ENCODE peak calls at places on chromosomes 12 and 14, in seven cellular contexts. M, Q, W, J, T, N and H are unnamed samples.

GRCh38 chr14:65156568-65157366 is 54.5 kb upstream of the MAX start:
- DNase-seq in M (peak; percentile 44), Q (peak; percentile 46), W (no peak), J (peak; percentile 54), T (peak; percentile 14), N (no peak), H (peak; percentile 47)

GRCh38 chr12:51217133-51217967 is 512 bp downstream of the POU6F1 start:
- DNase-seq in M (peak; percentile 69), Q (peak; percentile 44), W (peak; percentile 47), J (peak; percentile 82), T (peak; percentile 36), N (peak; percentile 59), H (peak; percentile 72)

GRCh38 chr14:51783765-51784164 is 76.6 kb upstream of the GNG2 start:
- DNase-seq in M (no peak), Q (peak; percentile 56), W (no peak), J (no peak), T (no peak), N (no peak), H (no peak)

GRCh38 chr12:12714276-12715001 is 2.7 kb upstream of the CDKN1B start:
- DNase-seq in M (peak; percentile 55), Q (peak; percentile 57), W (peak; percentile 68), J (peak; percentile 84), T (no peak), N (peak; percentile 20), H (peak; percentile 45)

GRCh38 chr12:109758406-109759075 is 44.9 kb downstream of the FAM222A start:
- DNase-seq in M (no peak), Q (no peak), W (no peak), J (no peak), T (no peak), N (peak; percentile 10), H (no peak)

GRCh38 chr12:130519-130918 is 64.0 kb downstream of the IQSEC3 start:
- DNase-seq in M (no peak), Q (no peak), W (no peak), J (no peak), T (no peak), N (no peak), H (no peak)

GRCh38 chr12:90543841-90544240 is 411.1 kb downstream of the CCER1 start:
- DNase-seq in M (no peak), Q (no peak), W (no peak), J (no peak), T (no peak), N (no peak), H (no peak)

GRCh38 chr12:47360771-47361388 is 281.1 kb upstream of the AMIGO2 start:
- DNase-seq in M (no peak), Q (peak; percentile 15), W (no peak), J (no peak), T (no peak), N (no peak), H (no peak)

GRCh38 chr12:62658910-62659309 is 192.3 kb downstream of the MON2 start:
- DNase-seq in M (no peak), Q (no peak), W (no peak), J (no peak), T (no peak), N (no peak), H (no peak)

GRCh38 chr14:63663428-63664142 is 21.9 kb upstream of the WDR89 start:
- DNase-seq in M (peak; percentile 61), Q (no peak), W (peak; percentile 18), J (no peak), T (no peak), N (peak; percentile 65), H (no peak)

GRCh38 chr12:112855375-112855774 is 51.4 kb upstream of the OAS1 start:
- DNase-seq in M (no peak), Q (no peak), W (peak; percentile 66), J (no peak), T (no peak), N (peak; percentile 47), H (no peak)

GRCh38 chr12:16307843-16308475 is 30.5 kb upstream of the SLC15A5 start:
- DNase-seq in M (no peak), Q (no peak), W (no peak), J (no peak), T (no peak), N (no peak), H (no peak)

GRCh38 chr12:126811401-126811800 is 1455.6 kb upstream of the TMEM132C start:
- DNase-seq in M (no peak), Q (no peak), W (no peak), J (no peak), T (no peak), N (no peak), H (no peak)

GRCh38 chr12:57242329-57242690 is 8.7 kb downstream of the STAC3 start:
- DNase-seq in M (peak; percentile 58), Q (no peak), W (no peak), J (peak; percentile 71), T (no peak), N (no peak), H (peak; percentile 85)
- H3K4me3 ChIP-seq in M (no peak overlapping the region), Q (no peak overlapping the region), W (peak overlapping the region; percentile 48), J (no peak overlapping the region), T (peak overlapping the region; percentile 18), N (no peak overlapping the region), H (peak overlapping the region; percentile 37)

GRCh38 chr14:75430526-75430925 is 2.7 kb downstream of the JDP2 start:
- DNase-seq in M (peak; percentile 72), Q (peak; percentile 63), W (no peak), J (no peak), T (peak; percentile 76), N (no peak), H (no peak)

GRCh38 chr14:75431827-75432226 is 4.0 kb downstream of the JDP2 start:
- DNase-seq in M (no peak), Q (no peak), W (no peak), J (no peak), T (no peak), N (no peak), H (no peak)

GRCh38 chr14:75431011-75431410 is 3.2 kb downstream of the JDP2 start:
- DNase-seq in M (no peak), Q (no peak), W (no peak), J (no peak), T (no peak), N (no peak), H (no peak)

GRCh38 chr14:75433631-75434556 is 6.1 kb downstream of the JDP2 start:
- DNase-seq in M (no peak), Q (peak; percentile 79), W (no peak), J (no peak), T (no peak), N (no peak), H (no peak)

GRCh38 chr14:75432406-75432805 is 4.6 kb downstream of the JDP2 start:
- DNase-seq in M (no peak), Q (no peak), W (no peak), J (no peak), T (no peak), N (no peak), H (no peak)
- H3K4me1 ChIP-seq in M (peaks cover 57% of the 10 kb centered on the region), Q (peaks cover 15% of the 10 kb centered on the region), W (peaks cover 33% of the 10 kb centered on the region), J (peaks cover 41% of the 10 kb centered on the region), T (peaks cover 80% of the 10 kb centered on the region), N (peaks cover 6% of the 10 kb centered on the region), H (peaks cover 27% of the 10 kb centered on the region)

GRCh38 chr12:27025116-27025515 is 2.8 kb downstream of the MED21 start:
- DNase-seq in M (no peak), Q (no peak), W (no peak), J (no peak), T (no peak), N (no peak), H (no peak)
- H3K4me3 ChIP-seq in M (no peak overlapping the region), Q (no peak overlapping the region), W (no peak overlapping the region), J (no peak overlapping the region), T (no peak overlapping the region), N (no peak overlapping the region), H (no peak overlapping the region)

DNA sequence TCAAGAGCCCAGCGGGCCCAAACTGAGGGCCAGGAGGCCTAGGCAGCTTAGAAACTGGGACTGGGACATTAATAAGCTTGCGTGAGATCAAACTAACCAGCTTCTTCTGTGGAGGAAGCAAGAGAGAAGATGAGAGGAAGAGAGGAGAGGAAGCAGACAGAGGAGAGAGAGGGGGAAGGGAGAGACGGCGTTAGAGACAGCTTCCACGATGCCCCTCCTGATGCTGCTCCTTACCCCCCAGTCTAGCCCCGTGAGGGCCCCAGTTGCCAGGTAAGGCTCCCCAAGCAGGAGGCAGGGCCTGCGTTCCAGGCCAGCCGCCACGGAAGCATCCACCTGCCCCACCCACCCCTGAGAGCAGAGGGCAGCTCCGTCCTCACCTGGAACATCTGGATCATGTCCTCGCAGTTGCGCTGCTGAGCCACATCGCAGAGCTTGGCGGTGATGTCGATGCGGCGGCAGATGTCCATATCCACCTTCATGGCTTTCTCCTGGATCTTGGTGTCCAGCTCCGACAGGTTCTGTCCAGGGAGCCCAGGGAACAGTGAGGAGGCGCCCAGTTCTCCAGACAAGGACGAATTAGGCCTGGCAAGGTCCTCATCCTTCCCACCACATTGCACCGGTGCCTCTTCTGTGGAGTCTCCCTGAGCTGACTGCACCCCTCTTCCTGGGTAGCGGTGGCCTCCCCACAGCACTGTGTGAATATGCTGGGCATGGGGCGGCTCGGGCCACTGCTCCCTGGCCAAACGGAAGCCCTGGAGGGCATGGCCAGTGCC is 6.3 kb downstream of the IFFO1 start:
- DNase-seq in M (no peak), Q (no peak), W (no peak), J (peak; percentile 51), T (no peak), N (no peak), H (peak; percentile 52)
- H3K4me1 ChIP-seq in M (peaks cover 18% of the 10 kb centered on the region), Q (peaks cover 57% of the 10 kb centered on the region), W (peaks cover 41% of the 10 kb centered on the region), J (peaks cover 11% of the 10 kb centered on the region), T (peaks cover 54% of the 10 kb centered on the region), N (peaks cover 18% of the 10 kb centered on the region), H (no peaks in the 10 kb centered on the region)

DNA sequence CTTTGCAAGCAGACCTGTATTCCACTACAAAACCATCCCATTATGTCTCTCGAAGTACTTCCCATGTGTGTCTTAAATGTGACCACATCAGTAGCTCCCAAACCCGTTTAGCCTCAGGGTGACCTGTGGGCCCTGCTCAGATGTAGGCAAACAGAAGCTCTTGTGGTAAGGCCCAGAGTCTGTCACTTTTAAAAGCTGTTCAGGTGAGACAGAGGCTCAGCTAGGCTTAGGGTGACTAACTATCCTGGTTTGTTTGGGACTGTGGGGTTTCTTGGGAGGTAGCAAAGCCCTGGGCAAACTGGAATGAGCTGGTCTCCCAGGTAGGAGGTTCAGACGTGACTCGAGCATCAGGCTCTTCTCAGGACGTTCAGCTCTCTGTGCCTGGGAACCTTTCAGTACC is 64.5 kb upstream of the VASH1 start:
- DNase-seq in M (no peak), Q (no peak), W (no peak), J (no peak), T (no peak), N (no peak), H (no peak)
- H3K4me3 ChIP-seq in M (no peak overlapping the region), Q (no peak overlapping the region), W (no peak overlapping the region), J (no peak overlapping the region), T (no peak overlapping the region), N (no peak overlapping the region), H (no peak overlapping the region)

GRCh38 chr14:68362841-68363240 is 430.0 kb downstream of the ZFP36L1 start:
- DNase-seq in M (no peak), Q (no peak), W (no peak), J (no peak), T (no peak), N (no peak), H (no peak)
- H3K4me1 ChIP-seq in M (peaks cover 41% of the 10 kb centered on the region), Q (peaks cover 20% of the 10 kb centered on the region), W (peaks cover 37% of the 10 kb centered on the region), J (peaks cover 19% of the 10 kb centered on the region), T (no peaks in the 10 kb centered on the region), N (no peaks in the 10 kb centered on the region), H (no peaks in the 10 kb centered on the region)